ENCODE peak calls at places on chromosomes 4 and X, in five cellular contexts. E, Z, J, Y and S are unnamed samples.

GRCh38 chrX:54714424-54714823 is 83.6 kb downstream of the ITIH6 start:
- DNase-seq in Y (no peak), E (no peak), J (no peak), Z (no peak), S (no peak)

GRCh38 chr4:77862478-77863216 is at the start of gene MRPL1:
- DNase-seq in E (peak), J (peak), Z (peak), Y (peak), S (peak)

GRCh38 chr4:138901177-138901576 is 114.4 kb upstream of the NOCT start:
- DNase-seq in J (no peak), Y (no peak), Z (no peak), E (no peak), S (no peak)

GRCh38 chr4:108054025-108054424 is 64.3 kb downstream of the HADH start:
- DNase-seq in J (no peak), Y (peak), Z (no peak), E (no peak), S (no peak)

GRCh38 chrX:41733939-41734338 is 10.0 kb downstream of the GPR82 start:
- DNase-seq in E (no peak), J (peak), Y (no peak), Z (no peak), S (no peak)

GRCh38 chr4:32991663-32992062 is 2271.5 kb downstream of the PCDH7 start:
- DNase-seq in Y (no peak), J (no peak), Z (no peak), E (no peak), S (no peak)

GRCh38 chrX:38999967-39000745 is 198.9 kb downstream of the MID1IP1 start:
- DNase-seq in Y (no peak), E (no peak), J (no peak), Z (no peak), S (no peak)

GRCh38 chr4:190016369-190017289 is 10.4 kb downstream of the FRG2 start:
- DNase-seq in Z (peak), J (no peak), E (no peak), Y (no peak), S (no peak)

GRCh38 chrX:132875705-132876508 is 82.5 kb downstream of the HS6ST2 start:
- DNase-seq in E (no peak), Y (no peak), Z (peak), J (no peak), S (no peak)

GRCh38 chr4:3302164-3302785 is 9.5 kb downstream of the RGS12 start:
- DNase-seq in Z (no peak), Y (peak), E (peak), J (no peak), S (peak)

GRCh38 chr4:87566276-87566675 is 37.1 kb upstream of the SPARCL1 start:
- DNase-seq in Z (no peak), J (no peak), Y (no peak), E (no peak), S (no peak)

GRCh38 chrX:16130707-16131106 is 7.3 kb downstream of the GRPR start:
- DNase-seq in Z (no peak), Y (no peak), E (no peak), J (no peak), S (no peak)

GRCh38 chr4:15805583-15806517 is 27.7 kb downstream of the CD38 start:
- DNase-seq in Y (peak), J (peak), E (peak), Z (peak), S (peak)

GRCh38 chr4:7315935-7316334 is 118.8 kb downstream of the PSAPL1 start:
- DNase-seq in J (no peak), E (no peak), Z (no peak), Y (no peak), S (no peak)

GRCh38 chrX:94901849-94902248 is 1227.8 kb downstream of the FAM133A start:
- DNase-seq in Z (no peak), Y (no peak), J (no peak), E (no peak), S (no peak)

GRCh38 chr4:106978046-106978774 is 57.9 kb downstream of the DKK2 start:
- DNase-seq in E (no peak), Z (peak), Y (peak), J (no peak), S (no peak)

GRCh38 chr4:37726666-37727065 is 40.5 kb upstream of the RELL1 start:
- DNase-seq in J (no peak), Y (no peak), E (no peak), Z (no peak), S (no peak)

GRCh38 chrX:30663317-30663716 is 10.1 kb downstream of the GK start:
- DNase-seq in J (no peak), Z (no peak), Y (no peak), E (no peak), S (no peak)

GRCh38 chrX:53794181-53794580 is 107.7 kb upstream of the HUWE1 start:
- DNase-seq in J (no peak), Z (no peak), E (no peak), Y (no peak), S (no peak)

GRCh38 chr4:41359069-41359769 is 102.5 kb downstream of the UCHL1 start:
- DNase-seq in J (no peak), E (no peak), Y (no peak), Z (peak), S (no peak)

GRCh38 chrX:149540621-149541520 is at the start of gene EOLA1:
- DNase-seq in Y (peak), Z (no peak), E (peak), J (peak), S (peak)

GRCh38 chrX:94123062-94123461 is 449.1 kb downstream of the FAM133A start:
- DNase-seq in J (no peak), Z (no peak), E (no peak), Y (no peak), S (no peak)

GRCh38 chr4:76931576-76932276 is 17.8 kb upstream of the SEPTIN11 start:
- DNase-seq in Z (no peak), J (no peak), E (no peak), Y (no peak), S (no peak)

GRCh38 chr4:153684182-153685073 is at the start of gene TLR2:
- DNase-seq in Z (peak), J (no peak), E (peak), Y (no peak), S (peak)

GRCh38 chr4:182207806-182208483 is 35.3 kb upstream of the TENM3 start:
- DNase-seq in E (no peak), Z (no peak), J (no peak), Y (no peak), S (no peak)

GRCh38 chr4:13559414-13559813 is 15.1 kb upstream of the NKX3-2 start:
- DNase-seq in E (no peak), Y (no peak), J (no peak), Z (no peak), S (no peak)

GRCh38 chrX:48531359-48531954 is 8.1 kb upstream of the TBC1D25 start:
- DNase-seq in J (no peak), Z (no peak), Y (no peak), E (no peak), S (no peak)

GRCh38 chrX:13581554-13581953 is 12.2 kb downstream of the EGFL6 start:
- DNase-seq in J (no peak), E (no peak), Y (no peak), Z (no peak), S (no peak)

GRCh38 chr4:11623726-11624037 is 195.0 kb upstream of the HS3ST1 start:
- DNase-seq in E (no peak), J (no peak), Z (peak), Y (no peak), S (no peak)

GRCh38 chr4:533318-534100 is 34.5 kb downstream of the PIGG start:
- DNase-seq in J (no peak), E (no peak), Y (no peak), Z (no peak), S (no peak)

GRCh38 chr4:38162240-38162784 is 202.1 kb downstream of the PTTG2 start:
- DNase-seq in Y (no peak), J (no peak), Z (peak), E (no peak), S (no peak)

GRCh38 chrX:97290199-97290598 is 406.5 kb downstream of the RPA4 start:
- DNase-seq in Z (no peak), E (no peak), Y (no peak), J (no peak), S (no peak)

GRCh38 chr4:81482344-81482743 is 10.6 kb upstream of the RASGEF1B start:
- DNase-seq in J (no peak), Z (no peak), Y (no peak), E (no peak), S (no peak)

GRCh38 chr4:81481151-81481550 is 9.4 kb upstream of the RASGEF1B start:
- DNase-seq in Y (no peak), Z (no peak), E (no peak), J (no peak), S (no peak)

GRCh38 chr4:81490761-81491160 is 19.1 kb upstream of the RASGEF1B start:
- DNase-seq in Z (no peak), J (no peak), E (no peak), Y (no peak), S (peak)

GRCh38 chr4:81485310-81485980 is 13.7 kb upstream of the RASGEF1B start:
- DNase-seq in Y (no peak), J (no peak), E (no peak), Z (no peak), S (no peak)

DNA sequence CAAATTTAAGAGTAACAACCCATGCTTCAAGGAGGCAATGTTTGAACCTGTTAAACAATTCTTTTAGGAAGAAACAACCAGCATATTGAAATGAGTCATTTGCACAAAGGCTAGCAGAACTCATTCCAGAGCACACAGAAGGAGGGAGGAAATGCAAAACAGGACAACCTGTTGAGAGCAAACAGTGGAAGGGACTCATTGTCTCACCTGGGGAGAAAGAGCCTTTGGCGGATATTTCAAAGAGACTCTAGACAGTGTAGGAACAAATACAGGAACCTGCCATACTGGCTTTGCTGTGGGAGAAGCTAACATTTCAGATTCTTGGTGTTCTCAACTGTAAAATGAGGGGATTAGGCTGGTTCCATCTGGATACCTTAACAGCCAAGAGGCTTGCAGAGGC is 14.8 kb upstream of the RASGEF1B start:
- DNase-seq in J (no peak), Y (no peak), Z (no peak), E (no peak), S (no peak)
- H3K4me3 ChIP-seq in J (no peak), Y (no peak), Z (no peak), E (no peak), S (no peak)

DNA sequence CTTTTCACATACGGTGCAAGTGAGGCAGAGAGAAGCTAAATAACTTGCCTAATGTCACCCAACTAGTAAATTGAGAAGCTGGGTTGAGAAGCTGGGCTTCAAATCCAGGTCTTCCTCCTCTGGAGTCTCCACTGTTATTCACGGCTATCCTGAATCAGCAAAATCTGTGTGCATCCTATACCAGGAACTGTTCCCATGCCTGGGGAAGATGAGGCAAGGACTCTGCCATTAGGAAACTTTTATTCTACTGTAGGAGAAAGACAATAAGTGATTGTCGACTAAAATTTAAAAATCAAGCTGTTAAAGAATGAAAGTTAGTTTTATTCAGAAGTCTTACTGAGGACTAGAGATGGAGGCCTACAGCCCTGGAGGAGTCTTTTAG is 869 bp upstream of the TEC start:
- DNase-seq in E (no peak), Z (no peak), J (no peak), Y (no peak), S (no peak)
- H3K4me3 ChIP-seq in E (peak), Z (peak), J (peak), Y (peak), S (no peak)

GRCh38 chr4:150082241-150082640 is 4.0 kb downstream of the DCLK2 start:
- DNase-seq in J (no peak), Z (no peak), E (no peak), Y (no peak), S (no peak)
- H3K4me3 ChIP-seq in J (no peak), Z (no peak), E (no peak), Y (no peak), S (no peak)

DNA sequence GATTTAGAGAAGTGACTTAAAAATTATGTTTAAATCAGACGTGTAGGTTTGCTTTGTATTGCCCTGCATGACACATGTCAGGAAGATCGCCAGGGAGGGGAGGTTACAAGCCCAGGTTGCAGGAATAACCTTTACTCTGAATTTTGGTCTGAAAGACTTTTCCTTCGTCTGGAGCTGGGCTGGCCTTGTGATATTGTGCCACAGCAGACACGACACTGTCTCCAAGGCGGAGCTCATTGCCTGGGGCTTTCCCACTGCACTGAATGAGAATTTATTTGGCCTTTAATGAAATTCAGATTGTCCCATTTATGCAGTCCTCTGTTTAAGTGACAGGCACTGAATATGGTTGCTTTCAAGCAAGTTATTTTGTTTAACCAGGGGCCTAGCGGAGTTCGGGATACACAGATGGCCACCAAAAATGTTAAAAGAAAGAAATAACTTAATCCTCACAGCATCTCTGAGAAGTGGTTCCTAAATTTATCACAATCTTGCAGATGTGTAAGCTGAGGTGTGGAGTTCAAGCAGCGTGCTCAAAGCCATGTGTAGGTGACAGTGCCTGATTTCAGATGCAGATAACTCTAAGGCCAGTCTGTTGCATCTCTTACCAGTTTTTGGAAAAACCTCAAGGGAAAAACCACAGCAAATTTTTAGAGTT is 45.2 kb downstream of the RHOH start:
- DNase-seq in E (peak), J (no peak), Y (no peak), Z (no peak), S (no peak)
- H3K4me3 ChIP-seq in E (no peak), J (no peak), Y (no peak), Z (no peak), S (no peak)

DNA sequence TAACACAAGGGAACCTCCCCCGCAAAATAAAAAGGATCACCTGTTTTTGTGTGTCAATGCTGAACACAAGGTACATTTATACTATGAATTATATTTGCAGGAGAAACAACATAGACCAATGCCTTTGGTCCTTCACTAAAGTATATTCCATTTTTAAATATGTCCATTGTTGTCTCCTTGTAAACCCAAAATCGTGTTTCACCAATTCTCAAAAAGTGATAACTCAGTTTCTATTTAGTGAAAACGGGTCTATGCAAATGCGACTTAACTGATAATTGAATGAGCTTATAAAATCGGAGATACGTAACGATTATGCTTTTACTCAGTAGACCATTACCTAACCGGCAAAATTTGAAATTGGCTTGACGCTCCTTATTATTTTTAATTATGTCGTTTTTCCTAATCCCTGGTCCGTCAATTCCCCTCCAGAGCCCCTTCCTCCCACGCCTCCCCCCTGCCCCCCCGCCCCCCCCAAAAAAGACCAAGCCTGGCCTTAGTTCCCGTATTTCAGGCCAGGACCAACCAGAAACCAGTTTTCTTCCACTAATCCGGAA is 2.0 kb downstream of the BRWD3 start:
- DNase-seq in Y (peak), Z (no peak), J (no peak), E (no peak), S (no peak)
- H3K4me3 ChIP-seq in Y (peak), Z (peak), J (peak), E (peak), S (no peak)

DNA sequence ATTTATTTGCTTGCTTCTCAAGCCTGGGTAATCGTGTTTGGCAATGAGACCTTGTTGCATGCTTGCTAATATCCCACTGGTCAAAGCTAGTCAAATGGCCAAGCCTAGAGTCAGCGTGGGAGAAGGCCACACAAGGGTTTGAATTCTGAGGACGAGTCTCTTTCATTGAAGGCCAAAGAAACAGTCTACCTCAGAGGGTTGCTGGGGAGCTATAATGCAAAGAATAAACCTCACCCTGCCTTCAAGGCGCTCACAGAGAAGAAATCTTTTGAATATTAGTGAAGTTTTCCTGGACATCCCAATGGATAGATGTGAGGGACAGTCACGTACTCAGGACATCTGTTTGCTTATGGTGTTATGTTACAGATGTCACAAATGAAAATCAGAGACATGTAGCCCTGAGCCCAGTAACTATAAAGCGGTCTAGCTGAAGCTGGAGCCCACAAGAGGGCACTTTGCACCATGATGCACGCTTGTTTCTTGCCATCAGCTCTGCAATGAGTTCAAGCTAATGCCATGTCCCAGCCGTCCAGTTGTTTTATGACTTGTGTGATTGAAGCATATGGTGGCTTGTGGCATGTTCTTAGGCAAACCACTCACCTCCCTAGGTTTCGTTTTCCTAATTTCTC is 1.1 kb upstream of the TLR3 start:
- DNase-seq in Y (peak), Z (peak), E (peak), J (peak), S (peak)
- H3K4me3 ChIP-seq in Y (peak), Z (no peak), E (peak), J (no peak), S (no peak)